ENCODE peak calls at places on chromosome 10, in nine cellular contexts. One of them, this sample, is unnamed.

GRCh38 chr10:33352154-33352553 is 17.7 kb upstream of the NRP1 start:
- DNase-seq in CD4-positive, alpha-beta T cell: no peak
- DNase-seq in kidney: no peak
- DNase-seq in endodermal cell: no peak
- DNase-seq in HCT116: no peak
- DNase-seq in substantia nigra: no peak
- DNase-seq in IMR-90: peak
- DNase-seq in neural progenitor cell: no peak
- DNase-seq in fibroblast of lung: peak
- DNase-seq in this sample: no peak

GRCh38 chr10:21811245-21811585 is 192.3 kb downstream of the DNAJC1 start:
- DNase-seq in CD4-positive, alpha-beta T cell: no peak
- DNase-seq in substantia nigra: no peak
- DNase-seq in IMR-90: peak
- DNase-seq in fibroblast of lung: peak
- DNase-seq in endodermal cell: no peak
- DNase-seq in kidney: no peak
- DNase-seq in HCT116: no peak
- DNase-seq in neural progenitor cell: no peak
- DNase-seq in this sample: no peak

GRCh38 chr10:71486465-71487114 is 89.9 kb downstream of the CDH23 start:
- DNase-seq in fibroblast of lung: peak
- DNase-seq in substantia nigra: peak
- DNase-seq in CD4-positive, alpha-beta T cell: no peak
- DNase-seq in neural progenitor cell: peak
- DNase-seq in kidney: no peak
- DNase-seq in HCT116: peak
- DNase-seq in endodermal cell: peak
- DNase-seq in IMR-90: peak
- DNase-seq in this sample: no peak

GRCh38 chr10:35502697-35503096 is 102.4 kb upstream of the GJD4 start:
- DNase-seq in neural progenitor cell: no peak
- DNase-seq in fibroblast of lung: no peak
- DNase-seq in IMR-90: no peak
- DNase-seq in CD4-positive, alpha-beta T cell: no peak
- DNase-seq in substantia nigra: no peak
- DNase-seq in endodermal cell: no peak
- DNase-seq in kidney: no peak
- DNase-seq in HCT116: no peak
- DNase-seq in this sample: no peak

GRCh38 chr10:110413049-110413783 is 84.5 kb upstream of the DUSP5 start:
- DNase-seq in neural progenitor cell: no peak
- DNase-seq in HCT116: no peak
- DNase-seq in kidney: no peak
- DNase-seq in fibroblast of lung: peak
- DNase-seq in endodermal cell: no peak
- DNase-seq in IMR-90: no peak
- DNase-seq in CD4-positive, alpha-beta T cell: no peak
- DNase-seq in substantia nigra: no peak
- DNase-seq in this sample: no peak

GRCh38 chr10:75613685-75614587 is 182.5 kb downstream of the LRMDA start:
- DNase-seq in CD4-positive, alpha-beta T cell: no peak
- DNase-seq in endodermal cell: no peak
- DNase-seq in fibroblast of lung: peak
- DNase-seq in substantia nigra: no peak
- DNase-seq in HCT116: no peak
- DNase-seq in neural progenitor cell: peak
- DNase-seq in IMR-90: no peak
- DNase-seq in kidney: no peak
- DNase-seq in this sample: no peak

GRCh38 chr10:46028584-46029570 is 1.5 kb downstream of the NCOA4 start:
- DNase-seq in endodermal cell: no peak
- DNase-seq in IMR-90: peak
- DNase-seq in substantia nigra: no peak
- DNase-seq in HCT116: peak
- DNase-seq in kidney: no peak
- DNase-seq in fibroblast of lung: peak
- DNase-seq in CD4-positive, alpha-beta T cell: no peak
- DNase-seq in neural progenitor cell: peak
- DNase-seq in this sample: peak

GRCh38 chr10:22253578-22253882 is 35.7 kb upstream of the EBLN1 start:
- DNase-seq in CD4-positive, alpha-beta T cell: peak
- DNase-seq in kidney: no peak
- DNase-seq in neural progenitor cell: peak
- DNase-seq in fibroblast of lung: no peak
- DNase-seq in IMR-90: no peak
- DNase-seq in endodermal cell: no peak
- DNase-seq in substantia nigra: peak
- DNase-seq in HCT116: no peak
- DNase-seq in this sample: no peak

GRCh38 chr10:66622050-66622449 is 303.8 kb upstream of the LRRTM3 start:
- DNase-seq in fibroblast of lung: no peak
- DNase-seq in HCT116: no peak
- DNase-seq in CD4-positive, alpha-beta T cell: no peak
- DNase-seq in endodermal cell: no peak
- DNase-seq in IMR-90: no peak
- DNase-seq in kidney: no peak
- DNase-seq in neural progenitor cell: no peak
- DNase-seq in substantia nigra: no peak
- DNase-seq in this sample: no peak

DNA sequence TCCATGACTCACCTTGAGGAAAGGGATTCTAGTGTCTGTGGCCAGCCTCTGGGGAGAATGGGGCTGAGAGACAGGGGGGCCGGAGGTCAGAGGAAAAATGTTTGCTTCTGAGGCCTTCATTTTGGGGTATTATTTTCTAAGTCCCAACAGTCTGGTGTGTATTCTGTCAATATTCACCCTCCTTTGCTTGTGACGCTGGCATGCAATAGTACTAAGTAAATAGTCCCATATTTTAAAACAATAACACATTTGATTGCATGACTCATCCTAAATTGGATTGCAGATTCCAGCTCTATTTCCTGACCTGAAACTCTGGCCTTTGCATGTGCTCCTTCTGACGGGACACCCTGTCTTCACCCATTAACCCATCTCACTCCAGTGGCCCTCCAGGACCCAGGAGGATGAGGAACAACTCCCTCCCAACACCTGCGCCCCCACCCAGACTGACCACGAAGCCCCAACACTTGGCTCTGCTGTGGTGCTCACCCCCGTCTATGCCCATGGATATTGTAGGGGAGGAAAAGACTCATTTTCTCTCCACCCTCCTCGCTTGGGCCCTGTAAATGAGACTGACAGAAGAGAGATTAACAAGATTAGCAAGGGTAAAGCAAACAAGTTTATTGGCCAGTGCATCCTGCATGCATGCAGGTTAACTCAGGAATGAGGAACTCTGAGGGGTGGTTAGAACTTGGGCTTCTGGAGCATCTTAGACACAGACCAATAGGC is 495.6 kb upstream of the KLF6 start:
- DNase-seq in CD4-positive, alpha-beta T cell: no peak
- DNase-seq in substantia nigra: no peak
- DNase-seq in neural progenitor cell: no peak
- DNase-seq in kidney: no peak
- DNase-seq in IMR-90: peak
- DNase-seq in fibroblast of lung: peak
- DNase-seq in HCT116: no peak
- DNase-seq in endodermal cell: no peak
- DNase-seq in this sample: peak
- H3K27ac ChIP-seq in CD4-positive, alpha-beta T cell: no peak
- H3K27ac ChIP-seq in substantia nigra: no peak
- H3K27ac ChIP-seq in neural progenitor cell: no peak
- H3K27ac ChIP-seq in kidney: no peak
- H3K27ac ChIP-seq in IMR-90: peak
- H3K27ac ChIP-seq in fibroblast of lung: peak
- H3K27ac ChIP-seq in HCT116: no peak
- H3K27ac ChIP-seq in endodermal cell: no peak
- H3K27ac ChIP-seq in this sample: peak

DNA sequence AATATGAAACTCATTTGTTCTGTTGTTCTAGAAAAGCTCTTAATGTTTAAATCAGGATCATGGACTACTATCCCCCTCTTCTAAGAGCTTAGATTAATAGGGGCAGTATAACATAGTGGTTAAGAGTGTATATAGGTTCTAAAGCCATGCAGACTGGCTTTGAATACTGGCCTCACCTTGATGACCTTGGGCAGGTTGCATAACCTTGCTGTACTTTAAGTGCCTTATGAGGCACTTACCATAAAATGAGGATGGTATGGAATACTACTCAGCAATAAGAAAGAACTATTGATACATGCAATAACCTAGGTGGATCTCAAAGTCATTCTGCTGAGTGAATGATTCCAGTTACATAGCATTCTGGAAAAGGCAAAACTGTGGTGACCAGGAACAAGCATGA is 53.6 kb downstream of the GBF1 start:
- DNase-seq in HCT116: no peak
- DNase-seq in IMR-90: no peak
- DNase-seq in endodermal cell: no peak
- DNase-seq in CD4-positive, alpha-beta T cell: no peak
- DNase-seq in substantia nigra: no peak
- DNase-seq in fibroblast of lung: no peak
- DNase-seq in kidney: no peak
- DNase-seq in neural progenitor cell: no peak
- DNase-seq in this sample: no peak
- H3K27ac ChIP-seq in HCT116: no peak
- H3K27ac ChIP-seq in IMR-90: no peak
- H3K27ac ChIP-seq in endodermal cell: no peak
- H3K27ac ChIP-seq in CD4-positive, alpha-beta T cell: no peak
- H3K27ac ChIP-seq in substantia nigra: no peak
- H3K27ac ChIP-seq in fibroblast of lung: no peak
- H3K27ac ChIP-seq in kidney: no peak
- H3K27ac ChIP-seq in neural progenitor cell: no peak
- H3K27ac ChIP-seq in this sample: no peak

DNA sequence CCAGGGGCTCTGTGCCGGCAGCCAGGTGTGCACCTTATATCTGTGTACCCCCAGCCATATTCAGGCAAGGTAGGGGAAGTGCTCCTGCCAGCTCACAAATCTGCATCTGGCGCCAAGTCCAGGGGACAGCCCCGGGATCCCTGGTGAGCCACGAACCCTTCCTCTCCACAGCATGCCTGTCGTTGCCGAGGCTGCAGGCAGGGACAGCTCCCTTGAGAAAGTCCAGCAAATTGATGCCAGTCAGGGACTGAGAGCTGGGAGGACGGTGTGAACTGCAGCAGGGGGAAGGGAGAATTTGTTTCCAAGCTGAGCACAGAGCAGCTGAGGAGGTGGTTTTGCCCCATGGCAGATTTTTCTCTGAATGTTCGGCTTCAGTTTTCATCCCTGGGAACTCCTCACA is 919 bp downstream of the PLA2G12B start:
- DNase-seq in HCT116: no peak
- DNase-seq in substantia nigra: no peak
- DNase-seq in IMR-90: no peak
- DNase-seq in fibroblast of lung: no peak
- DNase-seq in kidney: no peak
- DNase-seq in endodermal cell: peak
- DNase-seq in neural progenitor cell: peak
- DNase-seq in CD4-positive, alpha-beta T cell: no peak
- DNase-seq in this sample: no peak
- H3K27ac ChIP-seq in HCT116: no peak
- H3K27ac ChIP-seq in substantia nigra: no peak
- H3K27ac ChIP-seq in IMR-90: no peak
- H3K27ac ChIP-seq in fibroblast of lung: no peak
- H3K27ac ChIP-seq in kidney: no peak
- H3K27ac ChIP-seq in endodermal cell: no peak
- H3K27ac ChIP-seq in neural progenitor cell: peak
- H3K27ac ChIP-seq in CD4-positive, alpha-beta T cell: no peak
- H3K27ac ChIP-seq in this sample: no peak

GRCh38 chr10:127881262-127881661 is 11.5 kb downstream of the CLRN3 start:
- DNase-seq in neural progenitor cell: no peak
- DNase-seq in IMR-90: no peak
- DNase-seq in substantia nigra: no peak
- DNase-seq in HCT116: no peak
- DNase-seq in endodermal cell: no peak
- DNase-seq in CD4-positive, alpha-beta T cell: no peak
- DNase-seq in kidney: no peak
- DNase-seq in fibroblast of lung: no peak
- DNase-seq in this sample: no peak
- H3K27ac ChIP-seq in neural progenitor cell: no peak
- H3K27ac ChIP-seq in IMR-90: no peak
- H3K27ac ChIP-seq in substantia nigra: peak
- H3K27ac ChIP-seq in HCT116: no peak
- H3K27ac ChIP-seq in endodermal cell: no peak
- H3K27ac ChIP-seq in CD4-positive, alpha-beta T cell: no peak
- H3K27ac ChIP-seq in kidney: no peak
- H3K27ac ChIP-seq in fibroblast of lung: no peak
- H3K27ac ChIP-seq in this sample: no peak

DNA sequence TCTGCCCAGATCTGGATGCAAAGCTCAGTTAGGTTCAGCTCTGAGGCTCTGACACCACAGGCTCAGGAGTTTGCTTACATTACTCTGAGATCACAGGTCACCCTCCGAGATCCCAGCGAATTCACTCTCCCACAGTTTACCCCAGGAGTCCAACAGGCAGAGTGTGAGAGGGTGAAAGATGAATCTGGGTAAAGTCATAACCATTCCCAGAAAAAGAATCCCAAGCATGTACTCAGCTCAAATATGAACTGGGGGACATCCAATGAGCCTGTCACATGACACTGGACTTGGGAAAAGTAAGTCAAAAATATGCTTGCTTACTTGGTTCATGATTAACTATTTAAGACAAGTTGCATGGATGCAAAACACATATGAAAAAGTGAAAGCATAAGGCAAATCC is 110.3 kb upstream of the ARID5B start:
- DNase-seq in substantia nigra: no peak
- DNase-seq in HCT116: no peak
- DNase-seq in kidney: no peak
- DNase-seq in CD4-positive, alpha-beta T cell: no peak
- DNase-seq in neural progenitor cell: no peak
- DNase-seq in IMR-90: peak
- DNase-seq in fibroblast of lung: peak
- DNase-seq in endodermal cell: no peak
- DNase-seq in this sample: no peak
- H3K27ac ChIP-seq in substantia nigra: no peak
- H3K27ac ChIP-seq in HCT116: no peak
- H3K27ac ChIP-seq in kidney: no peak
- H3K27ac ChIP-seq in CD4-positive, alpha-beta T cell: no peak
- H3K27ac ChIP-seq in neural progenitor cell: no peak
- H3K27ac ChIP-seq in IMR-90: peak
- H3K27ac ChIP-seq in fibroblast of lung: no peak
- H3K27ac ChIP-seq in endodermal cell: no peak
- H3K27ac ChIP-seq in this sample: no peak

GRCh38 chr10:3850999-3851937 is 66.3 kb upstream of the KLF6 start:
- DNase-seq in kidney: no peak
- DNase-seq in HCT116: peak
- DNase-seq in neural progenitor cell: no peak
- DNase-seq in IMR-90: peak
- DNase-seq in endodermal cell: no peak
- DNase-seq in substantia nigra: no peak
- DNase-seq in fibroblast of lung: peak
- DNase-seq in CD4-positive, alpha-beta T cell: no peak
- DNase-seq in this sample: peak
- H3K27ac ChIP-seq in kidney: peak
- H3K27ac ChIP-seq in HCT116: peak
- H3K27ac ChIP-seq in neural progenitor cell: no peak
- H3K27ac ChIP-seq in IMR-90: peak
- H3K27ac ChIP-seq in endodermal cell: no peak
- H3K27ac ChIP-seq in substantia nigra: peak
- H3K27ac ChIP-seq in fibroblast of lung: peak
- H3K27ac ChIP-seq in CD4-positive, alpha-beta T cell: no peak
- H3K27ac ChIP-seq in this sample: peak